ENCODE peak calls at places on chromosomes 3 and 15, in eight cellular contexts. I is endothelial cell, W is AG10803, A is psoas muscle, F is IMR-90, R is Calu3, G is progenitor cell of endocrine pancreas, E is upper lobe of right lung. O is an unnamed sample.

GRCh38 chr3:8757551-8758518 is 11.6 kb downstream of the OXTR start:
- DNase-seq in I (no peak), W (peak), A (peak), F (peak), R (no peak), G (no peak), E (no peak), O (no peak)

GRCh38 chr15:34719883-34720148 is 35.0 kb downstream of the GJD2 start:
- DNase-seq in I (no peak), W (no peak), A (no peak), F (no peak), R (no peak), G (no peak), E (no peak), O (no peak)

GRCh38 chr3:58688563-58688962 is 22.0 kb upstream of the FAM3D start:
- DNase-seq in I (no peak), W (no peak), A (no peak), F (no peak), R (no peak), G (no peak), E (no peak), O (no peak)

GRCh38 chr3:119636194-119636593 is 24.2 kb downstream of the POPDC2 start:
- DNase-seq in I (no peak), W (peak), A (no peak), F (peak), R (no peak), G (no peak), E (no peak), O (no peak)

GRCh38 chr3:126197854-126198584 is 17.6 kb upstream of the ALDH1L1 start:
- DNase-seq in I (peak), W (peak), A (peak), F (peak), R (peak), G (no peak), E (no peak), O (peak)

GRCh38 chr3:187935623-187936156 is 190.4 kb upstream of the BCL6 start:
- DNase-seq in I (no peak), W (no peak), A (peak), F (peak), R (no peak), G (no peak), E (no peak), O (peak)

GRCh38 chr3:194472290-194472920 is 14.4 kb downstream of the ATP13A3 start:
- DNase-seq in I (no peak), W (peak), A (no peak), F (peak), R (peak), G (no peak), E (no peak), O (peak)

GRCh38 chr3:27521179-27521871 is 37.1 kb upstream of the SLC4A7 start:
- DNase-seq in I (no peak), W (peak), A (no peak), F (peak), R (peak), G (no peak), E (no peak), O (no peak)

GRCh38 chr3:66463734-66464511 is 36.9 kb downstream of the LRIG1 start:
- DNase-seq in I (no peak), W (no peak), A (no peak), F (no peak), R (no peak), G (no peak), E (no peak), O (no peak)

GRCh38 chr3:182233957-182234356 is 522.2 kb downstream of the SOX2 start:
- DNase-seq in I (no peak), W (no peak), A (no peak), F (no peak), R (no peak), G (no peak), E (no peak), O (no peak)

GRCh38 chr3:129529436-129530210 is 1.2 kb downstream of the RHO start:
- DNase-seq in I (no peak), W (no peak), A (no peak), F (no peak), R (no peak), G (no peak), E (no peak), O (no peak)

GRCh38 chr15:85870216-85871014 is 75.7 kb upstream of the KLHL25 start:
- DNase-seq in I (no peak), W (peak), A (no peak), F (no peak), R (no peak), G (no peak), E (no peak), O (no peak)

GRCh38 chr3:40741729-40742128 is 217.0 kb downstream of the ZNF621 start:
- DNase-seq in I (peak), W (peak), A (peak), F (peak), R (no peak), G (no peak), E (no peak), O (no peak)

GRCh38 chr3:70064194-70064787 is 64.8 kb downstream of the SAMMSON start:
- DNase-seq in I (peak), W (peak), A (no peak), F (peak), R (peak), G (no peak), E (no peak), O (peak)

GRCh38 chr15:35159170-35159569 is 74.1 kb upstream of the NANOGP8 start:
- DNase-seq in I (no peak), W (no peak), A (no peak), F (no peak), R (no peak), G (no peak), E (no peak), O (no peak)

GRCh38 chr3:102084712-102085111 is 235.4 kb downstream of the NFKBIZ start:
- DNase-seq in I (no peak), W (no peak), A (no peak), F (no peak), R (no peak), G (no peak), E (no peak), O (no peak)

GRCh38 chr15:48954538-48954937 is 9.2 kb downstream of the SHC4 start:
- DNase-seq in I (no peak), W (peak), A (no peak), F (peak), R (no peak), G (no peak), E (no peak), O (no peak)

GRCh38 chr3:19348929-19349564 is 200.7 kb downstream of the KCNH8 start:
- DNase-seq in I (peak), W (peak), A (no peak), F (peak), R (peak), G (no peak), E (no peak), O (peak)
- TF ChIP-seq CTCF in I (peak), W (peak), A (peak), F (peak), R (peak), G (peak), E (peak), O (peak)

GRCh38 chr3:157602424-157602823 is 99.2 kb upstream of the VEPH1 start:
- DNase-seq in I (no peak), W (no peak), A (no peak), F (no peak), R (no peak), G (no peak), E (no peak), O (no peak)
- TF ChIP-seq CTCF in I (no peak), W (no peak), A (no peak), F (no peak), R (no peak), G (no peak), E (no peak), O (no peak)

DNA sequence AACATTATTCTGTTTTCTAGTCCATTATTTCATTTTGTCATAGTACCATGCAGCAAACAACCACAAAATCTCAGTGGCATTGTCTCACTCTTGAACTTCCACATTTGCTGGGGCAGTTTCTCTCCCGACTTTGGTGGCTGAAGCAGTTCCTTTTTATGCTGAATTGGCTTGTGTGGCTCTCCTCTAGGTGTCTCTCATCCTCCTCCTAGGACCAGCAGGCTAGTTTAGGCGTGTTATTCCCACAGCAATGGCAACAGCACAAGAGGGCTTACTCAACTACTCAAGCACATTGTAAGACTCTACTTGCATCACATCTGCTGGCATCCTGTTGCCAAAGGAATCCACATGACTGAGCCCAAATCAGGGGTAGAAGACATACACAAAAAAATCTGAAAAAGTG is 201.8 kb upstream of the KCNH8 start:
- DNase-seq in I (no peak), W (no peak), A (no peak), F (no peak), R (no peak), G (no peak), E (no peak), O (no peak)
- TF ChIP-seq CTCF in I (no peak), W (no peak), A (no peak), F (no peak), R (no peak), G (no peak), E (no peak), O (no peak)

DNA sequence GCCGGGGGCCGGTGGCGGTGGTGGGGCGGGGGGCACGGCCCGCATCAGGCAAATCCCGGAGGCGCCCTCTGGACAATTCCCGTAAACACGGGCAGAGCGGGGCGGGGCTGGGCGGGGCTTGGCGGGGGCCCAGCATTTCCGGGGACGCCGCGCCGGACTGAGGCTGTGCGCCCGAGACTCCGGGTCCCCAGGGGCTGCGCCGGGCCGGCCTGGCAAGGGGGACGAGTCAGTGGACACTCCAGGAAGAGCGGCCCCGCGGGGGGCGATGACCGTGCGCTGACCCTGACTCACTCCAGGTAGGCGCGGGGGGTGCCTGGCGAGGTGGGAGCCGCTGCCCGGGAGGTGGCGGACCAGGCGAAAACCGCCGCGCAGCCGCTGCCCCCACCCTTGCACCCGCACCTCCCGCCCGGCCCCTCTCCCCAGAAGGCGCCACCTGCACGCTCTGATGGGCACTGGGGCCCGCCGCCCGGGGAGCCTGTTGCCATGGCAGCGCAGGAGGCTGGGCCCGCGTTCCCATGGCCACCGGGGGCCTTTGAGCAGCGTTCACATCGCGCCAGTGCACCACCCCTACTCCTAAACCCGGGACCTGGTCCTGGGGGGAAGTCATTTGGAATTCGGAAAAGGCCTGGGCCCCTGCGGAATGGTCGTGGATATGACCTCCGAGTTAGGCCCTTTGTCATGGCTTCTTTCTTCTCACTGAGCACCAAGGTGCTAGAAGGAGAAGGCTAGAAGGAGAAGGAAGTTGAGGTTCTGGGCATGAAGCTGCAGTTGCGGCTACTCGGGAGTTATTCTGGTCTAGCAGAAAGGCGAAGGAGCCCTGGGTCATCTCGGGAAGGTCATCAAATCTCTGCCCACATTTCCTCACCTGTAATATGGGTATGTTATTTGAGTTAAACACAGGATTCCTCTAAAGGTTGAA is 16.1 kb upstream of the SEMA4B start:
- DNase-seq in I (peak), W (peak), A (peak), F (no peak), R (peak), G (peak), E (peak), O (peak)
- TF ChIP-seq CTCF in I (no peak), W (no peak), A (no peak), F (no peak), R (no peak), G (no peak), E (no peak), O (no peak)

GRCh38 chr3:183825380-183826161 is at the start of gene MAP6D1:
- DNase-seq in I (peak), W (peak), A (peak), F (peak), R (peak), G (peak), E (peak), O (peak)
- TF ChIP-seq CTCF in I (no peak), W (peak), A (peak), F (peak), R (peak), G (peak), E (peak), O (peak)

DNA sequence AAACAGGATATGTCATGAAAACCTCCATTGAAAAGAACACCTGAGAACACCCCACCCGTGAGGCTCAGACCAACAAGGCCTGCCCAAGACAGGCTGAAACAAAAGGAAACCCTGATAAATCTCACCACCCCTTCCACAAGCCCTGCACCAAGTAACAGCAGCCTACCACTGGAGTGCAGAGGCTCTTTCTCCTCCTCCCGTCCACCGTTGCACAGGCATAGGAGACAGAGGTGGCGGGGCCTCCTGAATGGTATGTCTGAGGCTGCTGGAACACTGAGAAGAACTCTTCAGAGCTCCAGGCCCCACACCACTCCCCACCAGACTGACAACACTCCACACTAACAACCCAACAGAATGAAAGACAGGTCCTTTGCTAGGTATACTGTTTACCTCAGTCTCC is 21.4 kb downstream of the CHDH start:
- DNase-seq in I (no peak), W (no peak), A (no peak), F (no peak), R (no peak), G (no peak), E (no peak), O (no peak)
- TF ChIP-seq CTCF in I (no peak), W (no peak), A (no peak), F (no peak), R (no peak), G (no peak), E (no peak), O (no peak)

GRCh38 chr3:192620300-192620699 is 107.0 kb downstream of the FGF12 start:
- DNase-seq in I (no peak), W (no peak), A (no peak), F (no peak), R (no peak), G (no peak), E (no peak), O (no peak)
- TF ChIP-seq CTCF in I (no peak), W (no peak), A (no peak), F (no peak), R (no peak), G (no peak), E (no peak), O (no peak)

DNA sequence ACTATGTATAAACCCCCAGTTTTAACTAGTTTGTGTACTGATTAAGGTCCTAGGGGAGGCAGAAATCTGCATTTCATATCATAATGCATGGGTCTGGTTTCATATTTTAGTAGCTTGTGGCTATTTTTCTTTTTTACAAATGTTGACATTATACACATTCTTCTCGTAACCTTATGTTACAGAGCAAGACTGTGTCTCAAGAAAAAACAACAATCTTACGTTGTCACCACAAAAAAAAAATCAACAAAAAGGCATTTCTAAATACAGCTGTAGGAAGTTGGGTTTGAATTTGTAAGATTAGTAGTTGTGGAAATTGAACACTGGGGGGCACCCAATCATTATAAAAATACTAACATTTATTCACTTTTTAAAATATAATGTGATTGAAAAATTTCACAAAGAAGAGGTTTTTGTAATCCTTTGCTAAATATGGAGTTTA is 17.9 kb downstream of the SERP1 start:
- DNase-seq in I (no peak), W (peak), A (no peak), F (peak), R (no peak), G (no peak), E (no peak), O (no peak)
- TF ChIP-seq CTCF in I (peak), W (peak), A (no peak), F (peak), R (peak), G (peak), E (peak), O (peak)

GRCh38 chr15:23039151-23039916 is at the start of gene TUBGCP5:
- DNase-seq in I (peak), W (peak), A (peak), F (peak), R (peak), G (peak), E (peak), O (peak)
- TF ChIP-seq CTCF in I (no peak), W (peak), A (peak), F (peak), R (no peak), G (peak), E (peak), O (no peak)